ENCODE peak calls at places on chromosomes 13 and 19, in six cellular contexts. One of them, this sample, is unnamed.

GRCh38 chr13:78339927-78340326 is 263.4 kb downstream of the POU4F1 start:
- DNase-seq in GM23338: no peak
- DNase-seq in GM23248: no peak
- DNase-seq in OCI-LY7: no peak
- DNase-seq in hepatocyte: no peak
- DNase-seq in PC-3: no peak
- DNase-seq in this sample: no peak

GRCh38 chr19:571127-571974 is 1.0 kb upstream of the BSG start:
- DNase-seq in GM23338: peak
- DNase-seq in GM23248: peak
- DNase-seq in OCI-LY7: peak
- DNase-seq in hepatocyte: peak
- DNase-seq in PC-3: peak
- DNase-seq in this sample: no peak

GRCh38 chr19:29564574-29565005 is 38.8 kb downstream of the VSTM2B start:
- DNase-seq in GM23338: no peak
- DNase-seq in GM23248: no peak
- DNase-seq in OCI-LY7: no peak
- DNase-seq in hepatocyte: no peak
- DNase-seq in PC-3: no peak
- DNase-seq in this sample: no peak

GRCh38 chr13:45521292-45521691 is 56.6 kb downstream of the COG3 start:
- DNase-seq in GM23338: no peak
- DNase-seq in GM23248: peak
- DNase-seq in OCI-LY7: no peak
- DNase-seq in hepatocyte: peak
- DNase-seq in PC-3: peak
- DNase-seq in this sample: no peak

GRCh38 chr13:109821038-109821545 is 34.7 kb upstream of the IRS2 start:
- DNase-seq in GM23338: no peak
- DNase-seq in GM23248: no peak
- DNase-seq in OCI-LY7: no peak
- DNase-seq in hepatocyte: no peak
- DNase-seq in PC-3: no peak
- DNase-seq in this sample: no peak

GRCh38 chr19:35177377-35178274 is 23.1 kb downstream of the FXYD5 start:
- DNase-seq in GM23338: no peak
- DNase-seq in GM23248: no peak
- DNase-seq in OCI-LY7: no peak
- DNase-seq in hepatocyte: no peak
- DNase-seq in PC-3: no peak
- DNase-seq in this sample: no peak

GRCh38 chr13:41384749-41385503 is 72.4 kb upstream of the RGCC start:
- DNase-seq in GM23338: peak
- DNase-seq in GM23248: peak
- DNase-seq in OCI-LY7: peak
- DNase-seq in hepatocyte: no peak
- DNase-seq in PC-3: peak
- DNase-seq in this sample: no peak

GRCh38 chr19:33641261-33641660 is 19.5 kb downstream of the CHST8 start:
- DNase-seq in GM23338: no peak
- DNase-seq in GM23248: no peak
- DNase-seq in OCI-LY7: no peak
- DNase-seq in hepatocyte: no peak
- DNase-seq in PC-3: no peak
- DNase-seq in this sample: no peak

GRCh38 chr19:17996826-17997316 is 11.1 kb upstream of the ARRDC2 start:
- DNase-seq in GM23338: peak
- DNase-seq in GM23248: peak
- DNase-seq in OCI-LY7: peak
- DNase-seq in hepatocyte: peak
- DNase-seq in PC-3: peak
- DNase-seq in this sample: peak

GRCh38 chr13:30679483-30680330 is 55.6 kb upstream of the ALOX5AP start:
- DNase-seq in GM23338: peak
- DNase-seq in GM23248: peak
- DNase-seq in OCI-LY7: peak
- DNase-seq in hepatocyte: peak
- DNase-seq in PC-3: peak
- DNase-seq in this sample: no peak

GRCh38 chr13:51874651-51875050 is 12.9 kb downstream of the CCDC70 start:
- DNase-seq in GM23338: no peak
- DNase-seq in GM23248: no peak
- DNase-seq in OCI-LY7: no peak
- DNase-seq in hepatocyte: peak
- DNase-seq in PC-3: no peak
- DNase-seq in this sample: no peak

GRCh38 chr19:46546194-46546896 is 50.7 kb upstream of the PNMA8B start:
- DNase-seq in GM23338: peak
- DNase-seq in GM23248: peak
- DNase-seq in OCI-LY7: peak
- DNase-seq in hepatocyte: peak
- DNase-seq in PC-3: peak
- DNase-seq in this sample: no peak

GRCh38 chr13:112819111-112819510 is 129.3 kb downstream of the ATP11A start:
- DNase-seq in GM23338: no peak
- DNase-seq in GM23248: no peak
- DNase-seq in OCI-LY7: no peak
- DNase-seq in hepatocyte: no peak
- DNase-seq in PC-3: no peak
- DNase-seq in this sample: no peak

GRCh38 chr19:49255674-49256073 is 69.3 kb downstream of the SLC6A16 start:
- DNase-seq in GM23338: no peak
- DNase-seq in GM23248: no peak
- DNase-seq in OCI-LY7: no peak
- DNase-seq in hepatocyte: no peak
- DNase-seq in PC-3: no peak
- DNase-seq in this sample: no peak

GRCh38 chr19:49261602-49262001 is 63.4 kb downstream of the SLC6A16 start:
- DNase-seq in GM23338: no peak
- DNase-seq in GM23248: no peak
- DNase-seq in OCI-LY7: no peak
- DNase-seq in hepatocyte: no peak
- DNase-seq in PC-3: no peak
- DNase-seq in this sample: no peak

GRCh38 chr19:49256691-49257090 is 68.3 kb downstream of the SLC6A16 start:
- DNase-seq in GM23338: no peak
- DNase-seq in GM23248: no peak
- DNase-seq in OCI-LY7: no peak
- DNase-seq in hepatocyte: no peak
- DNase-seq in PC-3: no peak
- DNase-seq in this sample: no peak
- TF ChIP-seq EZH2phosphoT487 in GM23338: no peak
- TF ChIP-seq EZH2phosphoT487 in GM23248: no peak
- TF ChIP-seq EZH2phosphoT487 in OCI-LY7: no peak
- TF ChIP-seq EZH2phosphoT487 in hepatocyte: no peak
- TF ChIP-seq EZH2phosphoT487 in PC-3: no peak
- TF ChIP-seq EZH2phosphoT487 in this sample: no peak

GRCh38 chr13:29362849-29363604 is 232.5 kb downstream of the SLC7A1 start:
- DNase-seq in GM23338: peak
- DNase-seq in GM23248: peak
- DNase-seq in OCI-LY7: peak
- DNase-seq in hepatocyte: peak
- DNase-seq in PC-3: peak
- DNase-seq in this sample: peak
- H3K4me2 ChIP-seq in GM23338: no peak
- H3K4me2 ChIP-seq in GM23248: no peak
- H3K4me2 ChIP-seq in OCI-LY7: peak
- H3K4me2 ChIP-seq in hepatocyte: no peak
- H3K4me2 ChIP-seq in PC-3: no peak
- H3K4me2 ChIP-seq in this sample: no peak

GRCh38 chr13:106623799-106624198 is 55.9 kb upstream of the ARGLU1 start:
- DNase-seq in GM23338: no peak
- DNase-seq in GM23248: no peak
- DNase-seq in OCI-LY7: no peak
- DNase-seq in hepatocyte: no peak
- DNase-seq in PC-3: no peak
- DNase-seq in this sample: no peak

GRCh38 chr13:106617561-106617960 is 49.6 kb upstream of the ARGLU1 start:
- DNase-seq in GM23338: peak
- DNase-seq in GM23248: peak
- DNase-seq in OCI-LY7: no peak
- DNase-seq in hepatocyte: no peak
- DNase-seq in PC-3: peak
- DNase-seq in this sample: no peak

GRCh38 chr13:106621833-106622232 is 53.9 kb upstream of the ARGLU1 start:
- DNase-seq in GM23338: no peak
- DNase-seq in GM23248: no peak
- DNase-seq in OCI-LY7: no peak
- DNase-seq in hepatocyte: no peak
- DNase-seq in PC-3: no peak
- DNase-seq in this sample: no peak

GRCh38 chr13:106616729-106617128 is 48.8 kb upstream of the ARGLU1 start:
- DNase-seq in GM23338: no peak
- DNase-seq in GM23248: no peak
- DNase-seq in OCI-LY7: no peak
- DNase-seq in hepatocyte: no peak
- DNase-seq in PC-3: no peak
- DNase-seq in this sample: no peak

DNA sequence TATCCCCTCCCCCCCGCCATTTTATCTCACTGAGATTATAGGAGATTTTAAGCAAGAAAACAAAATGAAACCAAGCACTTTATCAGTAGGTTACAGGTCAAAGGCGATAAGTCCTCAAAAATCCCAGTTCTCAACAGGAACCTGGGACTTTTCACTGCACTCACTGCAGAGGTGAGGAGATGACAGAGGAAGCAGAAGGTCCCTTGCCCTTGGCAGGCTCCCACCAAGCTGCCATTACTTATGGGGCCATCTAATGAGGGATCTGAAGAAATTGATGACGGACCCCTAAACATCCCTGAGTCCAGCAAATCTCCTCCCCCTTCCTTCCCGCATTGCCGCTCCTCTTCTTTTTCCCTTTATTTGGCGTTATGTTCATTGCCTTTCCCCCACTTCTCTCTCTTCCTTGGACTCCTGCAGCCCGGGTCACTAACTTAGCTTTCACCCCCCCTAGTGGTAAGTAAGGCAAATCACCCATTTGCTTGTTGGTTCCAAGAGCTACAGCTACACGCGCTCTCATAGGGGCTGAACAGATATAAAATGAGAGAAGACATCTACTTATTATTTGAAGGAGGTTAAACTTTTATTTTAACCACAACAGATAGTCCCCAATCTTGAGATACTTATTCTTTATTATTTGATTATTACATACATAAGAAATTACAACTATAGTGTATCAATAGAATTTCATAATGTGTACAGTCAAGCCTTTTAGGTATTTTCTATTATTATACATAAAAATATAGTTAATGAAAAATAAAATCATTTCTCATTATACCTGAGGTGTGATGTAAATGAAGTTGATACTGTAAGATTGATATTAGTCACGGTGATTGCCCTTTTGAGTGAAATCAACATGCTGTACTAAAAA is 52.0 kb upstream of the ARGLU1 start:
- DNase-seq in GM23338: peak
- DNase-seq in GM23248: peak
- DNase-seq in OCI-LY7: peak
- DNase-seq in hepatocyte: peak
- DNase-seq in PC-3: peak
- DNase-seq in this sample: peak
- TF ChIP-seq EZH2phosphoT487 in GM23338: no peak
- TF ChIP-seq EZH2phosphoT487 in GM23248: no peak
- TF ChIP-seq EZH2phosphoT487 in OCI-LY7: no peak
- TF ChIP-seq EZH2phosphoT487 in hepatocyte: no peak
- TF ChIP-seq EZH2phosphoT487 in PC-3: no peak
- TF ChIP-seq EZH2phosphoT487 in this sample: no peak

DNA sequence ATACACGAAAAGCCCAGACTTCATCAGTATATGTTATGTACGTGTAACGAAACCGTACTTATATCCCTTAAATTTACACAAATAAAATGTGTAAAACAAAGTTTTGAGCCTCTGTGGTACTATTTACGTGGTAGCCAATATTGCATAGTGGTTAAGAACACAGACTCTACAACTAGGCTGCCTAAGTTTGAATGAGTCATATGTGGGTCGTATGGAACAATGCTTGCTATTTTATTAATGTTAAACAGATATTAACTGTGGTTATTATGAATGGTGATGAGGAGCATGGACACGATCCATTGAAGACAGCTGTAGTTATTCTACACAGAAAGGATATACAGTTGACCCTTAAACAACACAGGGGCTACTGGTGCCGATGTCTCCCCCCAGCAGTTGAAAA is 42.5 kb downstream of the DPY19L3 start:
- DNase-seq in GM23338: no peak
- DNase-seq in GM23248: no peak
- DNase-seq in OCI-LY7: no peak
- DNase-seq in hepatocyte: no peak
- DNase-seq in PC-3: no peak
- DNase-seq in this sample: no peak
- H3K4me2 ChIP-seq in GM23338: no peak
- H3K4me2 ChIP-seq in GM23248: no peak
- H3K4me2 ChIP-seq in OCI-LY7: no peak
- H3K4me2 ChIP-seq in hepatocyte: no peak
- H3K4me2 ChIP-seq in PC-3: no peak
- H3K4me2 ChIP-seq in this sample: no peak

DNA sequence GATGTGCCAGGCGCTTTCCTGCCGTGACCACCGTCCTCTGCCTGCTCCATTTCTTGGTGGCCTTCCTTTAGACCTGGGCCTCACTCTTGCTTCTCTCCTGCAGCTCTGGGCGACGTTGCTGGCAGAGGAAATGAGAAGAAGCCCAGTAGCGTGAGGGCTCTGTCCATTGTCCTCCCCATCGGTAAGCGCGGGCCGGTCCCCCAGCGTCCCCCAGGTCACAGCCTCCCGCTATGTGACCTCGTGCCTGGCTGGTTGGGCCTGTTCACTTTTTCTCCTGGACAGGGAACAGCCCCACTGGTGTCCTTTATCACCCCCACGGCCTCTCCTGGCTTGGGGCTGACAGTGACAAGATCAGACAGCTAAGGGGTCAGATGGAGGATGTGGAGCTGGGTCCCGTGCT is 27.7 kb downstream of the SPC24 start:
- DNase-seq in GM23338: no peak
- DNase-seq in GM23248: no peak
- DNase-seq in OCI-LY7: no peak
- DNase-seq in hepatocyte: no peak
- DNase-seq in PC-3: no peak
- DNase-seq in this sample: no peak
- TF ChIP-seq EZH2phosphoT487 in GM23338: no peak
- TF ChIP-seq EZH2phosphoT487 in GM23248: no peak
- TF ChIP-seq EZH2phosphoT487 in OCI-LY7: no peak
- TF ChIP-seq EZH2phosphoT487 in hepatocyte: no peak
- TF ChIP-seq EZH2phosphoT487 in PC-3: no peak
- TF ChIP-seq EZH2phosphoT487 in this sample: no peak

GRCh38 chr13:27820524-27821482 is 28.5 kb downstream of the GSX1 start:
- DNase-seq in GM23338: peak
- DNase-seq in GM23248: no peak
- DNase-seq in OCI-LY7: no peak
- DNase-seq in hepatocyte: no peak
- DNase-seq in PC-3: no peak
- DNase-seq in this sample: no peak
- H3K4me2 ChIP-seq in GM23338: peak
- H3K4me2 ChIP-seq in GM23248: no peak
- H3K4me2 ChIP-seq in OCI-LY7: no peak
- H3K4me2 ChIP-seq in hepatocyte: no peak
- H3K4me2 ChIP-seq in PC-3: no peak
- H3K4me2 ChIP-seq in this sample: no peak

GRCh38 chr19:8194528-8195275 is 14.5 kb upstream of the CERS4 start:
- DNase-seq in GM23338: no peak
- DNase-seq in GM23248: no peak
- DNase-seq in OCI-LY7: peak
- DNase-seq in hepatocyte: no peak
- DNase-seq in PC-3: no peak
- DNase-seq in this sample: no peak
- TF ChIP-seq EZH2phosphoT487 in GM23338: no peak
- TF ChIP-seq EZH2phosphoT487 in GM23248: no peak
- TF ChIP-seq EZH2phosphoT487 in OCI-LY7: no peak
- TF ChIP-seq EZH2phosphoT487 in hepatocyte: no peak
- TF ChIP-seq EZH2phosphoT487 in PC-3: no peak
- TF ChIP-seq EZH2phosphoT487 in this sample: no peak